ENCODE peak calls at places on chromosomes 11 and 22, in four cellular contexts. S is C1 segment of cervical spinal cord; C is skeletal muscle cell; J is activated naive CD8-positive, alpha-beta T cell treated with anti-CD3 and anti-CD28 coated beads, Interleukin-2, amount 50 U/mL, for 24 hours. D is an unnamed sample.

GRCh38 chr11:113994077-113994954 is 19.4 kb downstream of the HTR3A start:
- DNase-seq in S (no peak), C (no peak), J (peak; percentile 46), D (no peak)

GRCh38 chr22:17347724-17348123 is 21.5 kb upstream of the CECR2 start:
- DNase-seq in S (no peak), C (no peak), J (no peak), D (no peak)

GRCh38 chr11:119336744-119337469 is 2.6 kb downstream of the RNF26 start:
- DNase-seq in S (no peak), C (no peak), J (no peak), D (no peak)

GRCh38 chr11:119449498-119449897 is 26.5 kb upstream of the THY1 start:
- DNase-seq in S (no peak), C (no peak), J (no peak), D (no peak)

GRCh38 chr11:91700854-91701253 is 523.8 kb upstream of the FAT3 start:
- DNase-seq in S (no peak), C (no peak), J (no peak), D (no peak)

GRCh38 chr11:118915941-118916841 is 9.5 kb downstream of the BCL9L start:
- DNase-seq in S (no peak), C (no peak), J (no peak), D (no peak)

GRCh38 chr22:21444701-21445436 is 22.3 kb upstream of the TMEM191C start:
- DNase-seq in S (no peak), C (no peak), J (no peak), D (no peak)

GRCh38 chr11:65224939-65225283 is 36.9 kb upstream of the POLA2 start:
- DNase-seq in S (no peak), C (peak; percentile 34), J (no peak), D (peak; percentile 41)

GRCh38 chr11:114483929-114484328 is 44.7 kb downstream of the REXO2 start:
- DNase-seq in S (no peak), C (no peak), J (no peak), D (no peak)

GRCh38 chr11:21037836-21038235 is 368.4 kb downstream of the NELL1 start:
- DNase-seq in S (no peak), C (no peak), J (no peak), D (no peak)

GRCh38 chr11:111472228-111472627 is 40.0 kb downstream of the BTG4 start:
- DNase-seq in S (no peak), C (no peak), J (no peak), D (no peak)

GRCh38 chr11:59030037-59030436 is 56.1 kb upstream of the GLYATL1B start:
- DNase-seq in S (no peak), C (no peak), J (no peak), D (no peak)

GRCh38 chr11:134390706-134391105 is 21.3 kb downstream of the B3GAT1 start:
- DNase-seq in S (no peak), C (no peak), J (no peak), D (no peak)

GRCh38 chr22:41857860-41858199 is 24.9 kb downstream of the SREBF2 start:
- DNase-seq in S (no peak), C (no peak), J (no peak), D (no peak)

GRCh38 chr11:1060885-1061616 is 13.6 kb upstream of the MUC2 start:
- DNase-seq in S (no peak), C (no peak), J (no peak), D (peak; percentile 78)

GRCh38 chr11:19239039-19239438 is 1.7 kb downstream of the E2F8 start:
- DNase-seq in S (no peak), C (no peak), J (no peak), D (no peak)

GRCh38 chr22:37581534-37581933 is 1.6 kb upstream of the LGALS2 start:
- DNase-seq in S (peak; percentile 37), C (no peak), J (no peak), D (no peak)

GRCh38 chr11:15845261-15845660 is 511.1 kb downstream of the SOX6 start:
- DNase-seq in S (peak; percentile 32), C (no peak), J (no peak), D (no peak)

GRCh38 chr11:76267563-76267962 is 61.3 kb upstream of the WNT11 start:
- DNase-seq in S (no peak), C (peak; percentile 53), J (no peak), D (no peak)

GRCh38 chr22:41350087-41350486 is 31.7 kb upstream of the TEF start:
- DNase-seq in S (no peak), C (peak; percentile 10), J (no peak), D (no peak)

GRCh38 chr11:116567721-116568242 is 205.0 kb downstream of the BUD13 start:
- DNase-seq in S (no peak), C (no peak), J (no peak), D (no peak)

GRCh38 chr22:50507421-50507990 is at the start of gene LMF2:
- DNase-seq in S (peak; percentile 100), C (no peak), J (peak; percentile 94), D (peak; percentile 73)

GRCh38 chr22:30865656-30866055 is 102.9 kb downstream of the MORC2 start:
- DNase-seq in S (no peak), C (no peak), J (no peak), D (no peak)

GRCh38 chr22:46104170-46104880 is 46.0 kb upstream of the PPARA start:
- DNase-seq in S (peak; percentile 60), C (no peak), J (no peak), D (no peak)

GRCh38 chr11:133934599-133935550 is 21.9 kb downstream of the IGSF9B start:
- DNase-seq in S (peak; percentile 41), C (no peak), J (no peak), D (peak; percentile 66)

GRCh38 chr11:90774727-90775572 is 552.1 kb upstream of the CHORDC1 start:
- DNase-seq in S (no peak), C (no peak), J (no peak), D (no peak)

GRCh38 chr11:61972112-61972795 is 4.8 kb upstream of the FTH1 start:
- DNase-seq in S (no peak), C (peak; percentile 84), J (no peak), D (no peak)

GRCh38 chr11:117295438-117296137 is 4.4 kb downstream of the BACE1-AS start:
- DNase-seq in S (no peak), C (no peak), J (no peak), D (no peak)

GRCh38 chr11:121341609-121342008 is 49.0 kb downstream of the SC5D start:
- DNase-seq in S (no peak), C (no peak), J (no peak), D (no peak)

GRCh38 chr11:85133636-85134035 is 493.5 kb downstream of the DLG2 start:
- DNase-seq in S (no peak), C (no peak), J (no peak), D (no peak)

GRCh38 chr11:36131719-36132349 is 157.4 kb downstream of the COMMD9 start:
- DNase-seq in S (peak; percentile 38), C (no peak), J (peak; percentile 14), D (peak; percentile 23)

GRCh38 chr22:24968066-24968561 is 15.6 kb downstream of the KIAA1671 start:
- DNase-seq in S (no peak), C (no peak), J (no peak), D (no peak)

GRCh38 chr22:22168190-22168940 is 76.2 kb upstream of the VPREB1 start:
- DNase-seq in S (no peak), C (peak; percentile 39), J (no peak), D (peak; percentile 3)

GRCh38 chr22:24554316-24555159 is at the start of gene GUCD1:
- DNase-seq in S (no peak), C (no peak), J (peak; percentile 39), D (no peak)

GRCh38 chr11:128195057-128195751 is 392.2 kb downstream of the ETS1 start:
- DNase-seq in S (no peak), C (no peak), J (no peak), D (no peak)

GRCh38 chr11:30990625-30991348 is 378.8 kb downstream of the DCDC1 start:
- DNase-seq in S (no peak), C (no peak), J (no peak), D (no peak)